ENCODE peak calls at places on chromosome 16, in four cellular contexts. Z is AG09319, O is lung, Y is brain microvascular endothelial cell. W is an unnamed sample.

GRCh38 chr16:56450275-56450889 is 750 bp downstream of the NUDT21 start:
- DNase-seq in Y (no peak), O (no peak), Z (no peak), W (peak; percentile 41)

GRCh38 chr16:11396241-11397048 is 51.2 kb downstream of the RMI2 start:
- DNase-seq in Y (peak; percentile 49), O (peak; percentile 74), Z (peak; percentile 28), W (peak; percentile 84)

GRCh38 chr16:85570735-85571562 is 42.2 kb upstream of the GSE1 start:
- DNase-seq in O (peak; percentile 66), Z (no peak), Y (no peak), W (no peak)

GRCh38 chr16:14301150-14302030 is 230.3 kb downstream of the MRTFB start:
- DNase-seq in Z (no peak), O (no peak), Y (no peak), W (peak; percentile 47)

GRCh38 chr16:12758670-12759558 is 44.8 kb downstream of the CPPED1 start:
- DNase-seq in Y (no peak), O (no peak), Z (no peak), W (no peak)

GRCh38 chr16:67541391-67542263 is 13.0 kb downstream of the RIPOR1 start:
- DNase-seq in O (no peak), Z (no peak), Y (peak; percentile 31), W (peak; percentile 29)

GRCh38 chr16:29310852-29311314 is 95.6 kb downstream of the NPIPB11 start:
- DNase-seq in O (no peak), Y (no peak), Z (no peak), W (no peak)

GRCh38 chr16:67760206-67760605 is 41.1 kb upstream of the GFOD2 start:
- DNase-seq in Y (no peak), O (no peak), Z (no peak), W (no peak)

GRCh38 chr16:61500851-61501250 is 535.4 kb downstream of the CDH8 start:
- DNase-seq in O (no peak), Z (no peak), Y (peak; percentile 24), W (no peak)

GRCh38 chr16:13997933-13998332 is 73.2 kb upstream of the MRTFB start:
- DNase-seq in Z (no peak), Y (no peak), O (no peak), W (no peak)

GRCh38 chr16:67198238-67198734 is 645 bp upstream of the ELMO3 start:
- DNase-seq in Y (no peak), O (peak; percentile 59), Z (no peak), W (no peak)

GRCh38 chr16:63461248-63461841 is 1425.1 kb upstream of the CDH8 start:
- DNase-seq in O (no peak), Y (peak; percentile 44), Z (peak; percentile 10), W (peak; percentile 25)

GRCh38 chr16:66551362-66551761 is 1.0 kb upstream of the CKLF start:
- DNase-seq in O (no peak), Y (no peak), Z (no peak), W (peak; percentile 20)

GRCh38 chr16:67015317-67015731 is 13.6 kb upstream of the CBFB start:
- DNase-seq in Y (no peak), O (no peak), Z (no peak), W (no peak)

GRCh38 chr16:14097182-14097951 is 26.2 kb downstream of the MRTFB start:
- DNase-seq in Y (no peak), Z (no peak), O (peak; percentile 45), W (no peak)

GRCh38 chr16:965487-965886 is 5.3 kb downstream of the LMF1 start:
- DNase-seq in Y (no peak), Z (no peak), O (no peak), W (no peak)

GRCh38 chr16:27251561-27252205 is 16.9 kb downstream of the NSMCE1 start:
- DNase-seq in Z (no peak), Y (no peak), O (no peak), W (no peak)

GRCh38 chr16:80369559-80369958 is 171.2 kb upstream of the DYNLRB2 start:
- DNase-seq in Y (peak; percentile 61), O (no peak), Z (peak; percentile 31), W (peak; percentile 79)

GRCh38 chr16:57906385-57907316 is 64.3 kb downstream of the CNGB1 start:
- DNase-seq in Y (no peak), O (no peak), Z (no peak), W (no peak)

GRCh38 chr16:54335230-54335629 is 48.6 kb upstream of the IRX3 start:
- DNase-seq in Y (no peak), Z (no peak), O (no peak), W (no peak)

GRCh38 chr16:81511371-81511770 is 66.8 kb downstream of the CMIP start:
- DNase-seq in Z (no peak), Y (peak; percentile 68), O (no peak), W (peak; percentile 68)

GRCh38 chr16:67666538-67667433 is at the start of the genes C16orf86 and ENKD1:
- DNase-seq in Z (peak; percentile 25), O (peak; percentile 86), Y (peak; percentile 23), W (peak; percentile 73)

GRCh38 chr16:77353587-77354263 is 81.1 kb downstream of the ADAMTS18 start:
- DNase-seq in O (no peak), Z (no peak), Y (no peak), W (no peak)

GRCh38 chr16:11781773-11782172 is 15.3 kb downstream of the ZC3H7A start:
- DNase-seq in O (no peak), Z (no peak), Y (no peak), W (no peak)

GRCh38 chr16:65655802-65656201 is 533.9 kb upstream of the CDH11 start:
- DNase-seq in Z (no peak), Y (no peak), O (no peak), W (no peak)

GRCh38 chr16:6018848-6019489 is 921.4 kb upstream of the EEF2KMT start:
- DNase-seq in Y (no peak), Z (no peak), O (no peak), W (no peak)

GRCh38 chr16:16120044-16120381 is 103.3 kb downstream of the ABCC6 start:
- DNase-seq in Z (no peak), Y (no peak), O (no peak), W (no peak)

GRCh38 chr16:18803569-18804462 is 2.5 kb upstream of the ARL6IP1 start:
- DNase-seq in O (no peak), Y (no peak), Z (no peak), W (peak; percentile 33)

GRCh38 chr16:48277158-48277557 is 29.8 kb upstream of the ABCC11 start:
- DNase-seq in Y (no peak), Z (no peak), O (no peak), W (no peak)

GRCh38 chr16:48284772-48285409 is 37.6 kb upstream of the ABCC11 start:
- DNase-seq in O (no peak), Y (no peak), Z (no peak), W (no peak)

GRCh38 chr16:48279199-48279598 is 31.9 kb upstream of the ABCC11 start:
- DNase-seq in O (no peak), Y (no peak), Z (no peak), W (no peak)

GRCh38 chr16:48287239-48287638 is 39.9 kb upstream of the ABCC11 start:
- DNase-seq in Z (no peak), O (no peak), Y (no peak), W (no peak)

GRCh38 chr16:48282636-48283263 is 35.4 kb upstream of the ABCC11 start:
- DNase-seq in O (no peak), Y (no peak), Z (no peak), W (no peak)
- TF ChIP-seq CTCF in O (no peak), Y (no peak), Z (no peak), W (no peak)

GRCh38 chr16:46689492-46690280 is at the start of gene ORC6:
- DNase-seq in Z (peak; percentile 87), O (peak; percentile 99), Y (peak; percentile 98), W (peak; percentile 92)
- TF ChIP-seq CTCF in Z (peak; percentile 66), O (no peak), Y (peak; percentile 78), W (peak; percentile 62)

GRCh38 chr16:89489040-89489721 is 1.2 kb downstream of the ANKRD11 start:
- DNase-seq in O (peak; percentile 88), Z (peak; percentile 94), Y (peak; percentile 91), W (peak; percentile 97)

GRCh38 chr16:89489731-89490385 is 503 bp downstream of the ANKRD11 start:
- DNase-seq in Z (no peak), Y (no peak), O (no peak), W (no peak)

GRCh38 chr16:89490386-89491237 is at the start of gene ANKRD11:
- DNase-seq in Y (peak; percentile 100), Z (peak; percentile 99), O (peak; percentile 99), W (peak; percentile 100)

GRCh38 chr16:89491974-89492687 is 1.8 kb upstream of the ANKRD11 start:
- DNase-seq in O (no peak), Z (no peak), Y (no peak), W (no peak)

GRCh38 chr16:89491238-89491869 is 993 bp upstream of the ANKRD11 start:
- DNase-seq in Z (no peak), Y (no peak), O (no peak), W (peak; percentile 41)
- TF ChIP-seq CTCF in Z (no peak), Y (peak; percentile 36), O (no peak), W (peak; percentile 7)

GRCh38 chr16:87170310-87170709 is 146.9 kb downstream of the C16orf95 start:
- DNase-seq in Z (no peak), O (no peak), Y (no peak), W (no peak)

GRCh38 chr16:87174061-87174460 is 143.1 kb downstream of the C16orf95 start:
- DNase-seq in Z (no peak), O (no peak), Y (no peak), W (no peak)

GRCh38 chr16:87173294-87173883 is 143.8 kb downstream of the C16orf95 start:
- DNase-seq in O (no peak), Z (no peak), Y (no peak), W (no peak)

GRCh38 chr16:87171723-87172122 is 145.5 kb downstream of the C16orf95 start:
- DNase-seq in Y (no peak), Z (no peak), O (no peak), W (no peak)

DNA sequence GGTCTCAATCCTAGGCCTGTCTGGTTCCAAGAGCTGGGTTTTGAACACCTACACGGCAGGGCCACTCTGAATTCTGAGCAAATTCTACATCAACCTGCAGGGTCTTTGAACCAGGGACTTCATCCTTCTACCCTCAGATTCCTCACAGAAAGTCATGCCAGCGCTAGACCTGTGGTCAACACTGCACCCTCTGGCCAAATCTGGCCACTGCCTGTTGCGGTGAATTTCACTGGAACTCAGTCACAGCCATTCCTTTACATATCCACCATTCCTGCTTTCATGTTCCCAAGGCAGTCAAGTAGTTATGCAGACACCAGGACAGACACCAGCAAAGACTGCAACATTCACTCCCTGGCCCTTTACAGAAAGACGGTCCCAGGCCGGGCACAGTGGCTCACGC is 144.6 kb downstream of the C16orf95 start:
- DNase-seq in O (no peak), Z (no peak), Y (no peak), W (no peak)
- TF ChIP-seq CTCF in O (no peak), Z (no peak), Y (peak; percentile 58), W (peak; percentile 2)

W was measured in foreskin fibroblast.